ENCODE peak calls at places on chromosomes 5 and 9, in nine cellular contexts. M, X, A, E, N, R, S, F and I are unnamed samples.

GRCh38 chr5:75265731-75266130 is 29.1 kb upstream of the ANKRD31 start:
- DNase-seq in M (no peak), X (no peak), A (no peak), E (no peak), N (no peak), R (peak), S (no peak), F (peak), I (no peak)

GRCh38 chr9:127495884-127496555 is 44.7 kb downstream of the LRSAM1 start:
- DNase-seq in M (peak), X (no peak), A (no peak), E (no peak), N (no peak), R (no peak), S (no peak), F (no peak), I (no peak)

GRCh38 chr5:35853652-35854051 is 3.0 kb upstream of the IL7R start:
- DNase-seq in M (no peak), X (no peak), A (no peak), E (no peak), N (peak), R (no peak), S (no peak), F (no peak), I (peak)

GRCh38 chr5:57037355-57037754 is 85.4 kb upstream of the MIER3 start:
- DNase-seq in M (no peak), X (no peak), A (peak), E (no peak), N (peak), R (peak), S (no peak), F (no peak), I (no peak)

GRCh38 chr5:65029178-65029577 is 260.4 kb downstream of the CWC27 start:
- DNase-seq in M (no peak), X (no peak), A (no peak), E (no peak), N (no peak), R (no peak), S (no peak), F (peak), I (no peak)

GRCh38 chr5:81207009-81207408 is 26.1 kb upstream of the CKMT2 start:
- DNase-seq in M (no peak), X (no peak), A (no peak), E (no peak), N (no peak), R (no peak), S (no peak), F (peak), I (peak)

GRCh38 chr5:53350991-53351770 is 129.2 kb upstream of the FST start:
- DNase-seq in M (no peak), X (no peak), A (no peak), E (no peak), N (no peak), R (no peak), S (no peak), F (peak), I (no peak)

GRCh38 chr5:177514541-177514940 is 2.2 kb downstream of the DDX41 start:
- DNase-seq in M (no peak), X (no peak), A (no peak), E (no peak), N (no peak), R (no peak), S (no peak), F (no peak), I (no peak)

GRCh38 chr9:115261656-115262081 is 143.7 kb upstream of the TNC start:
- DNase-seq in M (no peak), X (no peak), A (no peak), E (no peak), N (no peak), R (no peak), S (no peak), F (peak), I (no peak)

GRCh38 chr9:93183663-93184438 is at the start of gene WNK2:
- DNase-seq in M (no peak), X (no peak), A (no peak), E (peak), N (peak), R (no peak), S (no peak), F (no peak), I (peak)
- TF ChIP-seq POLR2A in M (no peak), X (no peak), A (peak), E (no peak), N (no peak), R (peak), S (peak), F (no peak), I (no peak)

GRCh38 chr5:73312146-73312871 is 136.3 kb downstream of the FOXD1 start:
- DNase-seq in M (no peak), X (no peak), A (no peak), E (no peak), N (peak), R (no peak), S (no peak), F (peak), I (no peak)
- TF ChIP-seq CTCF in M (no peak), X (no peak), A (no peak), E (no peak), N (no peak), R (no peak), S (no peak), F (peak), I (no peak)

GRCh38 chr5:118006229-118006628 is 982.1 kb downstream of the DTWD2 start:
- DNase-seq in M (no peak), X (no peak), A (no peak), E (no peak), N (no peak), R (no peak), S (no peak), F (no peak), I (no peak)

GRCh38 chr5:118008779-118009178 is 979.6 kb downstream of the DTWD2 start:
- DNase-seq in M (no peak), X (no peak), A (no peak), E (no peak), N (no peak), R (no peak), S (no peak), F (no peak), I (no peak)

GRCh38 chr5:118007262-118007661 is 981.1 kb downstream of the DTWD2 start:
- DNase-seq in M (no peak), X (no peak), A (no peak), E (no peak), N (no peak), R (no peak), S (no peak), F (peak), I (no peak)

DNA sequence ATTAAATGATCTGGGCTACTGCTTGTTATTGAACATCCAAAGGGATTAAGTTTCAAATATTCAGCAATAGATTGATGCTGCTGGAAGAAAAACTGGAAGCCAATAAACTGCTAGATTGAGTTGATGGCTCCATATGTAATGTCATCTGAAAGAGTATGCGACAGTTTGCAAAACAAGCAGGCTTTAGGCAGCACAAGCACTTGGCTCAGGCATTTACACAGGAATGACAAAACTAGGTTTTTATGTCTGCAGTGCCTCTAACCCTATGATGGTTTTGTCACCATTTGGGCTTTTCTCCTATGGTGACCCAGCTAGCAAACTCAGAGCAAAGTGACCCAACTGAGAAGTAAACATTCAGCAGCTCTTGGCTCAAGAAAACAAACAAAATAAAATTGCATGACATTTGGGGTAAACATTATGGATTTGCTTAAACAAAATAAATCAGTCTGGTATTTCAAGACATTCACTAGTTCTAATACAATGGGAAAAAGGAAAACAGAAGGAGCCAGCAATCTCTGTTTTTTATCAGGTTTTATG is 978.5 kb downstream of the DTWD2 start:
- DNase-seq in M (no peak), X (no peak), A (no peak), E (no peak), N (no peak), R (no peak), S (no peak), F (no peak), I (no peak)
- TF ChIP-seq POLR2A in M (no peak), X (no peak), A (no peak), E (no peak), N (no peak), R (no peak), S (no peak), F (no peak), I (no peak)

GRCh38 chr9:89175739-89176360 is 2.8 kb downstream of the SHC3 start:
- DNase-seq in M (no peak), X (no peak), A (no peak), E (no peak), N (no peak), R (no peak), S (no peak), F (no peak), I (no peak)
- TF ChIP-seq CTCF in M (no peak), X (no peak), A (no peak), E (no peak), N (no peak), R (no peak), S (no peak), F (no peak), I (no peak)

GRCh38 chr9:129549684-129550083 is 71.2 kb downstream of the C9orf50 start:
- DNase-seq in M (peak), X (no peak), A (no peak), E (peak), N (no peak), R (no peak), S (no peak), F (no peak), I (no peak)
- TF ChIP-seq POLR2A in M (no peak), X (no peak), A (no peak), E (peak), N (no peak), R (no peak), S (peak), F (no peak), I (no peak)

DNA sequence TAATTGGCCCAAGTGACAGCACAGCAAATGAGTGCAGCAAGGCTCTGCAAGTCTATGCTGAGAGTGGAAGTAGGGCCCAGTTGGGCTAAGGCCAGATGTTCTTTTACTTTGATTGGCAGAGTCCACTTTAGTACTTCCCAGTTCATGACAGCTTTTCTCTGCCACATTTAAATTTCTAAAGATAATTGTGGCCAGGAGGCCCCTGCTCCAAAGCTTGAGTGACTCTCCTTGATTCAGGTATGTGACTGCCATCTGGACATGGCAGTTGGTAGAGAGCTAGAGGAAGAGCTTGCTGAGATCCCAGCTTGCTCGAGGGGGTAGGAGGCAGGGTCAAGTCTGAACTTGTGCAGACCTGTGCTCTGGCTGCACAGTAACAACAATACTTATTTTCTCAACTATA is 154.1 kb downstream of the CARTPT start:
- DNase-seq in M (no peak), X (no peak), A (no peak), E (no peak), N (no peak), R (no peak), S (no peak), F (no peak), I (no peak)
- TF ChIP-seq CTCF in M (no peak), X (no peak), A (no peak), E (no peak), N (no peak), R (no peak), S (no peak), F (no peak), I (no peak)